ENCODE peak calls at places on chromosomes 11 and 22, in four cellular contexts. O is IMR-90, P is OCI-LY7, K is cardiac fibroblast. S is an unnamed sample.

GRCh38 chr11:128042290-128042751 is 545.0 kb downstream of the ETS1 start:
- DNase-seq in O (no peak), P (no peak), K (no peak), S (no peak)

GRCh38 chr11:45185228-45185729 is 38.8 kb downstream of the PRDM11 start:
- DNase-seq in K (no peak), P (no peak), O (no peak), S (no peak)

GRCh38 chr11:19674420-19674819 is 38.2 kb upstream of the NAV2 start:
- DNase-seq in K (no peak), P (no peak), O (no peak), S (no peak)

GRCh38 chr11:75792997-75793800 is 21.8 kb upstream of the UVRAG start:
- DNase-seq in P (no peak), O (no peak), K (no peak), S (no peak)

GRCh38 chr11:2990617-2991476 is 1.3 kb downstream of the NAP1L4 start:
- DNase-seq in P (peak; percentile 62), K (no peak), O (no peak), S (peak; percentile 43)

GRCh38 chr22:49018601-49019000 is 809.1 kb downstream of the BRD1 start:
- DNase-seq in K (no peak), P (no peak), O (no peak), S (no peak)

GRCh38 chr11:108220721-108221346 is 1.6 kb downstream of the NPAT start:
- DNase-seq in P (peak; percentile 40), O (no peak), K (peak; percentile 15), S (no peak)

GRCh38 chr11:14578551-14578956 is 58.4 kb upstream of the PSMA1 start:
- DNase-seq in K (peak; percentile 83), O (peak; percentile 54), P (peak; percentile 80), S (no peak)

GRCh38 chr22:46129390-46130041 is 20.8 kb upstream of the PPARA start:
- DNase-seq in O (no peak), P (peak; percentile 70), K (no peak), S (peak; percentile 61)

GRCh38 chr11:72643547-72643946 is 30.7 kb downstream of the PDE2A start:
- DNase-seq in K (peak; percentile 72), O (no peak), P (no peak), S (no peak)

GRCh38 chr11:106691807-106692365 is 326.4 kb downstream of the GUCY1A2 start:
- DNase-seq in O (peak; percentile 77), K (peak; percentile 43), P (no peak), S (no peak)

GRCh38 chr22:35736701-35737100 is 19.0 kb downstream of the APOL5 start:
- DNase-seq in K (no peak), P (no peak), O (no peak), S (no peak)

GRCh38 chr11:46050065-46050464 is 71.2 kb downstream of the PHF21A start:
- DNase-seq in K (peak; percentile 85), P (no peak), O (peak; percentile 85), S (no peak)

GRCh38 chr11:118838905-118839553 is 44.7 kb upstream of the CXCR5 start:
- DNase-seq in K (no peak), O (no peak), P (peak; percentile 72), S (no peak)

GRCh38 chr22:44668190-44668885 is 33.7 kb upstream of the PRR5 start:
- DNase-seq in P (no peak), O (no peak), K (no peak), S (peak; percentile 68)

GRCh38 chr11:15720460-15720859 is 605.7 kb downstream of the INSC start:
- DNase-seq in P (no peak), O (peak; percentile 68), K (peak; percentile 29), S (no peak)
- H3K4me3 ChIP-seq in P (no peak overlapping the region), O (no peak overlapping the region), K (no peak overlapping the region), S (no peak overlapping the region)

DNA sequence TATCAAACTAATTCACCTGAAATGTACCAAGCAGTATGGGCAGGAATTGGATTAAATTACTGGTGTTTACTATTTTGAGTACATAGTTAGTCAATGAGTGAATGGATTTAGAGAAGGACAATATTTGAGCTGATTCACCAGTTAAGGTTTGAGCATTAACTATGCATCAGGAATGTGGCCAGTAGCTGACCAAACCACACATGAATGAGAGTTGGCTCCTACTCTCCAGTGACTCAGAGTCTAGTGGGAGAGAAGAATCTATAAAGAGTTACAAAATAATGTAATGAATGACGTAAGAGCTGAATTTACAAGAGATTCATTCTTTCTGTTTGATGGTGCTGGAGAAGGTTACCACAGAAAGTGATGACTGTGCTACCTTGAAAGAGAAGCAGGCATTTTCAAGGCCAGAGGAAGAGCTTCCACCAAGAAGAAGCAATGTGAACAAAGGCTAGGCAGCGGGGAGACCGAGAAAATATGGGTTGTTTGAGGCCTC is 6.6 kb downstream of the IL18 start:
- DNase-seq in O (peak; percentile 100), K (peak; percentile 99), P (no peak), S (no peak)
- H3K4me3 ChIP-seq in O (no peak overlapping the region), K (no peak overlapping the region), P (no peak overlapping the region), S (no peak overlapping the region)

GRCh38 chr22:37021710-37022482 is 2.4 kb downstream of the MPST start:
- DNase-seq in P (peak; percentile 80), K (peak; percentile 48), O (peak; percentile 34), S (no peak)

GRCh38 chr22:37022483-37023337 is 3.2 kb downstream of the MPST start:
- DNase-seq in K (no peak), P (no peak), O (no peak), S (peak; percentile 58)

GRCh38 chr22:37024339-37025157 is 5.0 kb downstream of the MPST start:
- DNase-seq in O (no peak), P (no peak), K (no peak), S (peak; percentile 80)

GRCh38 chr22:37025500-37026070 is 6.0 kb downstream of the MPST start:
- DNase-seq in K (no peak), P (no peak), O (no peak), S (peak; percentile 50)

DNA sequence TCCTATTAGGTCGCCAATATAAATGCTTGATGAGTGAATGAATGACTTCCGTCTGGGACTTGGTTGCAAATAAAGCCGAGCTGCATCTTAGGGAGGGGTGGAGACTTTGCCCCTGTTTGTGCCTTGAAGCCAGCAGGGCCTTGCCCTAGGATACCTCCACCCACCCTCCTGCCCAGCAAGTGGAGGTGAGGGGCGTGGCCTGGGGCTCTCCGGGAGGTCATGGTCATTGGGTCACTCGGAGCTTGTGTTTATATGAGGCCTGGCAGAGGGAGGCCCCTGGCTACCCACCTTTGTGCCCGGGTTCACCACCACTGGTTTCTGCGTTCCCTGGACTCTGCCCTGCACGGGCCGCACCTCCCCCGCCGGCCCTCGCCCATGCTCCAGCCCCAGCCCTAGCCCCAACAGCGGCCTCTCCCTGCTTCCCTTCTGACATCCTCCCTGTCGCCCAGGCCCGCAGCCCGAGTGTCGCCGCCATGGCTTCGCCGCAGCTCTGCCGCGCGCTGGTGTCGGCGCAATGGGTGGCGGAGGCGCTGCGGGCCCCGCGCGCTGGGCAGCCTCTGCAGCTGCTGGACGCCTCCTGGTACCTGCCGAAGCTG is 4.3 kb downstream of the MPST start:
- DNase-seq in K (no peak), O (no peak), P (no peak), S (peak; percentile 91)
- H3K4me3 ChIP-seq in K (no peak overlapping the region), O (no peak overlapping the region), P (no peak overlapping the region), S (no peak overlapping the region)

GRCh38 chr11:21707116-21707769 is 485.6 kb upstream of the ANO5 start:
- DNase-seq in K (no peak), O (no peak), P (no peak), S (no peak)

DNA sequence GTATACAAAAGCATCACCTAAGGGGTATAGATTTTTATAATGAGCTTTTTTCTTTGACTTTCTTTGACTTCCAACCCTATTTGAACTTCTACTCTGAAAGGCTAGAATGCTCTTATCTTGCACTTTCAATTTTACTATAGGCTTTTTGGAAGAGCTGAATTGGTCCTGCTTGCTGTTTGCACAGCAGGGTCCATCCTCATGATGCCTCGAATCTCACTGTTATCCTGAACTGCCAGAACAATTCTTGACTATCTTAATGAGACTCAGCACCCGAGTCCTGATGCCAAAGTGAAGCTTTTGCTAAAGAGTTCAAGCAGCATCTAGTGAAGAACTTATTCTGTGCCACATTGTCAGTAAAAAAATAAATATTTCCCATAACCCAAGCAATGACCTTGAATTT is 488.3 kb upstream of the ANO5 start:
- DNase-seq in O (no peak), K (no peak), P (no peak), S (no peak)
- H3K4me3 ChIP-seq in O (no peak overlapping the region), K (no peak overlapping the region), P (no peak overlapping the region), S (no peak overlapping the region)

GRCh38 chr11:122659676-122660571 is 4.4 kb downstream of the UBASH3B start:
- DNase-seq in P (no peak), K (no peak), O (no peak), S (no peak)
- H3K4me3 ChIP-seq in P (no peak overlapping the region), K (no peak overlapping the region), O (no peak overlapping the region), S (no peak overlapping the region)

GRCh38 chr11:13009921-13010736 is 1.0 kb downstream of the RASSF10 start:
- DNase-seq in P (no peak), K (peak; percentile 20), O (peak; percentile 7), S (peak; percentile 55)
- H3K4me3 ChIP-seq in P (no peak overlapping the region), K (no peak overlapping the region), O (no peak overlapping the region), S (no peak overlapping the region)

DNA sequence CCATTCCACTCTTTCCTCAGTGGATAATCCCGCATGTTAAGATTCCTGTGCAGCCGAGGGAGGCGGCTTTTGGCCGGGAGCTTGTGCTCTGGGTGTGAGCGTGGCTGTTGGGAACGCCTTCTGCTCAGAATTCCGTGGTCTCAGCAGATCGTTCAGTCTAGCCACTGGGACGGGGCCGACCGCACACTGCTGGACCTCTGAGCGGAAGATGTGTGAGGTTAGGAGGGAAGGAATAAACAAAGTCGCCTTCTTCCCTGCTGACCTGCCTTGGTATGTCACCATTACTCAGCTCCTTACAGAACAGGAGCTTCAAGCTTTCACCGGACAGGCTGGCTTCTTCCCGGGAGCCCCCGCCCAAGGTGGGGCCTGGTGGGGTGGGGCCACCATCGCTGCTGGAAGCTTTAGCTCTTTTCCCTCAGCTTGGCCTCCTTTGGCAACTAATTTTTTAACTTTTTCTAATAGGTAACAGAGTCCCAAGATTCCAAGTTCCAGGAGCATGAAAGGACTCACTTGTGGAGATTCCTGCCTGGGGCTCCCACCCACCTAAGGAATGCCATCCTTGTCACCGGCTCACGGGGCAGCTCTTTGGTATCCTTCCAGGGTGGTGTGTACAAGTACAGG is 22.5 kb upstream of the SEPTIN5 start:
- DNase-seq in O (peak; percentile 61), K (peak; percentile 76), P (no peak), S (no peak)
- H3K4me3 ChIP-seq in O (peak overlapping the region; percentile 1), K (peak overlapping the region; percentile 8), P (no peak overlapping the region), S (no peak overlapping the region)

DNA sequence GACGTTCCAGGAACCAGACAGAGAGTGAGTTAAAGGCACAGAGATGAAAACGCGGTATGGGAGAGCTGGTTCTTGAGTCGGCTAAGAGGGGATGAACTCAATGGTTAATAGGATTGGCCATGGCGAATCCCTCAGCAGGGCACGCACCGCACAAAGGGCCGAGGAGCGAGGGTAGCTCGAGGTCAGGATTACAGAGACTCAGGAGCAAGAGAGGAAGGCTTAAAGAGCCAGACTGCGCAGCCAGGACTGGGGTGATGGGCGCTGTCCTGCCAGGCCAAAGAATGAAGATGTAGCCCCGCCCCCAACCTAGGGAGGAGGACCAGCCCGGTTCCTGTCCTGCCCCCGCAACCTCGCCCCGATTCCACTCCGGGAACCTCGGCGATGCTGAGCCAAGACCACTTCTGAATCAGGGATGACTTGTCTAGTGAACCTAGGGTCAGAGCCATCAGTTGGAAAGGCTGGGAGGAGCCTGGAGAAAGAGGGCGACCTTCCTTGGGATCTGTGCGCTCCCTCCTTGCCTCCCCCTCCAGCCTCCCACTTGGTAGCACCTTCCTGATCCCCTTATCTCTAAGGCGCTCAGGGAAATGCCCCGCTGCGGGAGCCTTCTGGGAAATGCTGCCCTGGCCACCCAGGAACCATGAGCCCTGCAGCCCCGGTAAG is at the start of gene PLEKHB1:
- DNase-seq in P (no peak), K (no peak), O (no peak), S (no peak)
- H3K4me3 ChIP-seq in P (peak within 1 kb of the TSS; percentile 18), K (no peak within 1 kb of the TSS), O (no peak within 1 kb of the TSS), S (no peak within 1 kb of the TSS)